ENCODE peak calls at places on chromosomes 2 and 18, in six cellular contexts. L, V, U, I, F and R are unnamed samples.
A peak's percentile ranks its signal among the peaks of the same experiment; 100 is the strongest.

GRCh38 chr18:9720327-9720726 is 12.2 kb downstream of the RAB31 start:
- DNase-seq in I (no peak), V (no peak), U (no peak), L (no peak), F (no peak), R (no peak)

GRCh38 chr2:223235986-223236385 is 184.0 kb downstream of the KCNE4 start:
- DNase-seq in F (no peak), U (no peak), I (no peak), V (peak; percentile 21), L (no peak), R (no peak)

GRCh38 chr2:204033601-204034495 is 97.3 kb downstream of the ICOS start:
- DNase-seq in V (peak; percentile 60), L (no peak), U (no peak), I (no peak), F (no peak), R (no peak)

GRCh38 chr2:206562375-206562774 is 79.9 kb upstream of the FAM237A start:
- DNase-seq in U (no peak), I (no peak), L (no peak), F (no peak), V (no peak), R (no peak)

GRCh38 chr2:172109670-172110421 is 7.1 kb upstream of the DLX2 start:
- DNase-seq in U (no peak), L (no peak), I (no peak), F (no peak), V (no peak), R (peak; percentile 11)

GRCh38 chr2:39787123-39787522 is 8.1 kb upstream of the THUMPD2 start:
- DNase-seq in U (no peak), L (no peak), F (no peak), V (no peak), I (no peak), R (no peak)

GRCh38 chr2:69053416-69053965 is 40.5 kb downstream of the ANTXR1 start:
- DNase-seq in I (no peak), V (no peak), L (no peak), F (no peak), U (no peak), R (no peak)

GRCh38 chr18:9969247-9969646 is 55.4 kb downstream of the VAPA start:
- DNase-seq in F (no peak), I (no peak), V (no peak), L (no peak), U (no peak), R (no peak)

GRCh38 chr2:237488295-237488694 is 1.2 kb downstream of the MLPH start:
- DNase-seq in L (no peak), V (no peak), U (peak; percentile 51), I (no peak), F (peak; percentile 66), R (no peak)

GRCh38 chr2:240921319-240922233 is 15.4 kb downstream of the CROCC2 start:
- DNase-seq in V (no peak), I (no peak), L (peak; percentile 24), U (peak; percentile 55), F (peak; percentile 25), R (no peak)

GRCh38 chr2:9667826-9668225 is 37.0 kb upstream of the YWHAQ start:
- DNase-seq in L (no peak), F (no peak), V (no peak), U (no peak), I (no peak), R (no peak)

GRCh38 chr18:27942706-27943105 is 234.2 kb downstream of the CDH2 start:
- DNase-seq in L (no peak), F (no peak), V (no peak), U (no peak), I (no peak), R (no peak)

GRCh38 chr2:187842978-187843847 is 289.0 kb upstream of the TFPI start:
- DNase-seq in L (no peak), F (no peak), I (no peak), V (peak; percentile 75), U (no peak), R (no peak)

GRCh38 chr18:21686282-21687105 is 18.1 kb downstream of the ABHD3 start:
- DNase-seq in I (no peak), U (no peak), L (no peak), F (peak; percentile 41), V (no peak), R (no peak)

GRCh38 chr2:155456222-155456621 is 757.7 kb downstream of the KCNJ3 start:
- DNase-seq in I (no peak), L (no peak), V (no peak), U (no peak), F (no peak), R (no peak)

GRCh38 chr18:79481041-79481790 is 85.5 kb downstream of the NFATC1 start:
- DNase-seq in V (no peak), L (no peak), F (no peak), U (no peak), I (no peak), R (no peak)

GRCh38 chr2:28326469-28326805 is 66.2 kb upstream of the FOSL2 start:
- DNase-seq in V (no peak), U (no peak), I (no peak), F (no peak), L (no peak), R (no peak)

GRCh38 chr2:235914756-235915155 is 253.4 kb downstream of the GBX2 start:
- DNase-seq in V (no peak), I (no peak), L (no peak), U (no peak), F (no peak), R (no peak)

GRCh38 chr18:56433919-56434318 is 204.5 kb downstream of the TXNL1 start:
- DNase-seq in L (no peak), F (no peak), U (no peak), I (no peak), V (no peak), R (no peak)

GRCh38 chr18:56431551-56431950 is 206.8 kb downstream of the TXNL1 start:
- DNase-seq in V (peak; percentile 16), L (no peak), F (no peak), U (no peak), I (no peak), R (no peak)

DNA sequence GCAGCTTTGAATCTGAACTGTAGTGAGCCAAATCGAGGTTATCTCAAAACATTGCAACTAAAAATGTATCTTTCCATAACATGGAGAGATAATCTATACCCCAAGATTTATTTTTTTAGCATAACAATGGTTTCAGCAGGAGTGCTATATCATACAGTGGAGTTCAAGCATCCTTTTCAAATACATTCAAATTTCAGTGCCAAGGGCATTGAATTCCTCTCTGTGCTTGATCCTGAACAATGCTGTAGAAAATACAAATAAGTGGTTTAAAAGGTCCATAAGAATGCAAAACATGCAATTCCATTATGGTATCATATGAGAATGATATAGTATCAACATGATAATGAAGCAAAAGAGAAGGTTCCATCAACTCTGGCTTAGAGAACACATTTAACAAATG is 201.7 kb downstream of the TXNL1 start:
- DNase-seq in L (no peak), U (no peak), I (no peak), F (no peak), V (no peak), R (no peak)
- TF ChIP-seq POLR2AphosphoS5 in L (no peak), U (no peak), I (no peak), F (no peak), V (no peak), R (no peak)

GRCh38 chr18:23437357-23438045 is 15.6 kb upstream of the RIOK3 start:
- DNase-seq in I (peak; percentile 75), F (peak; percentile 85), V (peak; percentile 71), U (peak; percentile 85), L (peak; percentile 86), R (peak; percentile 71)
- TF ChIP-seq POLR2A in I (peak; percentile 59), F (no peak), V (peak; percentile 67), U (no peak), L (no peak), R (no peak)

GRCh38 chr2:2657121-2657962 is 326.3 kb upstream of the MYT1L start:
- DNase-seq in V (no peak), U (no peak), L (no peak), F (no peak), I (no peak), R (no peak)
- TF ChIP-seq POLR2AphosphoS5 in V (no peak), U (no peak), L (no peak), F (no peak), I (no peak), R (no peak)

GRCh38 chr2:181310967-181311366 is 146.2 kb upstream of the ITGA4 start:
- DNase-seq in I (no peak), F (no peak), L (no peak), U (no peak), V (no peak), R (no peak)

GRCh38 chr2:181313845-181314244 is 143.3 kb upstream of the ITGA4 start:
- DNase-seq in U (no peak), L (no peak), I (no peak), V (no peak), F (no peak), R (no peak)

GRCh38 chr2:181309576-181309975 is 147.6 kb upstream of the ITGA4 start:
- DNase-seq in U (no peak), V (no peak), I (no peak), L (no peak), F (no peak), R (no peak)

GRCh38 chr2:181312515-181312927 is 144.7 kb upstream of the ITGA4 start:
- DNase-seq in I (no peak), L (peak; percentile 21), U (no peak), V (no peak), F (no peak), R (no peak)

GRCh38 chr2:181311841-181312240 is 145.3 kb upstream of the ITGA4 start:
- DNase-seq in V (no peak), L (peak; percentile 32), U (no peak), F (no peak), I (no peak), R (no peak)
- TF ChIP-seq POLR2A in V (no peak), L (no peak), U (no peak), F (no peak), I (no peak), R (no peak)

GRCh38 chr2:32627901-32628645 is at the start of gene TTC27:
- DNase-seq in I (peak; percentile 85), F (peak; percentile 96), L (peak; percentile 96), V (peak; percentile 96), U (peak; percentile 94), R (peak; percentile 85)
- TF ChIP-seq POLR2AphosphoS5 in I (no peak), F (peak; percentile 63), L (peak; percentile 61), V (peak; percentile 83), U (peak; percentile 28), R (peak; percentile 83)

GRCh38 chr2:27320958-27321543 is 1.8 kb downstream of the MPV17 start:
- DNase-seq in V (peak; percentile 91), L (peak; percentile 57), F (peak; percentile 64), U (peak; percentile 94), I (no peak), R (no peak)
- TF ChIP-seq POLR2A in V (no peak), L (no peak), F (no peak), U (no peak), I (no peak), R (no peak)

DNA sequence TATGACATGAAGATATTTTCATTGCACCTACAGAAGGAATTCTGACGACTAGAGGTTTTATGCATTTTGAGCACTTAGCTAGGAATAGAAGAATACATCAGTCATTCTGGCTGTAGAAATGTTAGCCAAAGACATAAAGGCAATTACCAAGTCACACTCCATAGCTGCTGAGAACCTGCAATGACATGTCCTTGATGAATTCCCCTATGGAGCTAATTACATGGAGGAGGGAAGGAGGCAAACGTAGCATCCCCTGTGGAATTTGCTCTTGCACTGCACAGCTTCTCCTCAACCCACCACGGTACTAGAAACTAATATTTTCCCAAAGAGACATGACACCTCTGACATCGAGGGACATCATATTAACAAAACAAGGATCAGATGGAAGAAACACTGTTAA is 174.0 kb upstream of the SESTD1 start:
- DNase-seq in I (no peak), L (no peak), V (no peak), U (no peak), F (no peak), R (no peak)
- TF ChIP-seq POLR2AphosphoS5 in I (no peak), L (no peak), V (no peak), U (no peak), F (no peak), R (no peak)

GRCh38 chr2:59664946-59665345 is 888.5 kb downstream of the BCL11A start:
- DNase-seq in L (no peak), F (no peak), U (no peak), I (no peak), V (no peak), R (no peak)
- TF ChIP-seq POLR2A in L (no peak), F (no peak), U (no peak), I (no peak), V (no peak), R (no peak)